ENCODE peak calls at places on chromosome 13, in six cellular contexts. One of them, this sample, is unnamed.

GRCh38 chr13:39263033-39263432 is 224.8 kb downstream of the NHLRC3 start:
- DNase-seq in transverse colon: peak
- DNase-seq in GM12878: peak
- DNase-seq in spleen: no peak
- DNase-seq in heart left ventricle: no peak
- DNase-seq in gastrocnemius medialis: no peak
- DNase-seq in this sample: peak

GRCh38 chr13:106340249-106340648 is 195.2 kb downstream of the EFNB2 start:
- DNase-seq in transverse colon: no peak
- DNase-seq in GM12878: no peak
- DNase-seq in spleen: no peak
- DNase-seq in heart left ventricle: no peak
- DNase-seq in gastrocnemius medialis: no peak
- DNase-seq in this sample: no peak

GRCh38 chr13:88840085-88840484 is 1168.9 kb downstream of the SLITRK5 start:
- DNase-seq in transverse colon: no peak
- DNase-seq in GM12878: no peak
- DNase-seq in spleen: no peak
- DNase-seq in heart left ventricle: no peak
- DNase-seq in gastrocnemius medialis: no peak
- DNase-seq in this sample: no peak

GRCh38 chr13:30744056-30744684 is 8.8 kb downstream of the ALOX5AP start:
- DNase-seq in transverse colon: peak
- DNase-seq in GM12878: peak
- DNase-seq in spleen: peak
- DNase-seq in heart left ventricle: no peak
- DNase-seq in gastrocnemius medialis: no peak
- DNase-seq in this sample: peak

GRCh38 chr13:105573134-105573533 is 962.3 kb downstream of the EFNB2 start:
- DNase-seq in transverse colon: no peak
- DNase-seq in GM12878: no peak
- DNase-seq in spleen: no peak
- DNase-seq in heart left ventricle: no peak
- DNase-seq in gastrocnemius medialis: no peak
- DNase-seq in this sample: no peak

GRCh38 chr13:78762825-78763224 is 103.9 kb upstream of the OBI1 start:
- DNase-seq in transverse colon: no peak
- DNase-seq in GM12878: no peak
- DNase-seq in spleen: no peak
- DNase-seq in heart left ventricle: no peak
- DNase-seq in gastrocnemius medialis: no peak
- DNase-seq in this sample: no peak

GRCh38 chr13:46149272-46150133 is 32.5 kb downstream of the LCP1 start:
- DNase-seq in transverse colon: no peak
- DNase-seq in GM12878: no peak
- DNase-seq in spleen: no peak
- DNase-seq in heart left ventricle: no peak
- DNase-seq in gastrocnemius medialis: no peak
- DNase-seq in this sample: no peak

GRCh38 chr13:101959016-101959415 is 442.8 kb downstream of the FGF14 start:
- DNase-seq in transverse colon: no peak
- DNase-seq in GM12878: no peak
- DNase-seq in spleen: no peak
- DNase-seq in heart left ventricle: peak
- DNase-seq in gastrocnemius medialis: no peak
- DNase-seq in this sample: no peak

GRCh38 chr13:28527629-28528028 is 32.7 kb upstream of the FLT1 start:
- DNase-seq in transverse colon: no peak
- DNase-seq in GM12878: no peak
- DNase-seq in spleen: peak
- DNase-seq in heart left ventricle: no peak
- DNase-seq in gastrocnemius medialis: no peak
- DNase-seq in this sample: no peak

GRCh38 chr13:51020600-51020999 is 90.5 kb downstream of the C13orf42 start:
- DNase-seq in transverse colon: no peak
- DNase-seq in GM12878: no peak
- DNase-seq in spleen: no peak
- DNase-seq in heart left ventricle: no peak
- DNase-seq in gastrocnemius medialis: no peak
- DNase-seq in this sample: no peak

GRCh38 chr13:84263354-84264069 is 381.2 kb upstream of the SLITRK1 start:
- DNase-seq in transverse colon: no peak
- DNase-seq in GM12878: peak
- DNase-seq in spleen: no peak
- DNase-seq in heart left ventricle: no peak
- DNase-seq in gastrocnemius medialis: no peak
- DNase-seq in this sample: no peak

GRCh38 chr13:79782541-79783216 is 301.7 kb downstream of the NDFIP2 start:
- DNase-seq in transverse colon: no peak
- DNase-seq in GM12878: no peak
- DNase-seq in spleen: peak
- DNase-seq in heart left ventricle: peak
- DNase-seq in gastrocnemius medialis: no peak
- DNase-seq in this sample: no peak

GRCh38 chr13:28679628-28680027 is 20.7 kb downstream of the POMP start:
- DNase-seq in transverse colon: no peak
- DNase-seq in GM12878: no peak
- DNase-seq in spleen: no peak
- DNase-seq in heart left ventricle: no peak
- DNase-seq in gastrocnemius medialis: no peak
- DNase-seq in this sample: no peak

GRCh38 chr13:110448230-110448629 is 113.3 kb downstream of the RAB20 start:
- DNase-seq in transverse colon: no peak
- DNase-seq in GM12878: no peak
- DNase-seq in spleen: no peak
- DNase-seq in heart left ventricle: no peak
- DNase-seq in gastrocnemius medialis: no peak
- DNase-seq in this sample: peak

GRCh38 chr13:43023244-43023931 is at the start of gene DNAJC15:
- DNase-seq in transverse colon: peak
- DNase-seq in GM12878: peak
- DNase-seq in spleen: peak
- DNase-seq in heart left ventricle: peak
- DNase-seq in gastrocnemius medialis: peak
- DNase-seq in this sample: no peak
- TF ChIP-seq POLR2A in transverse colon: peak
- TF ChIP-seq POLR2A in GM12878: peak
- TF ChIP-seq POLR2A in spleen: no peak
- TF ChIP-seq POLR2A in heart left ventricle: no peak
- TF ChIP-seq POLR2A in gastrocnemius medialis: peak
- TF ChIP-seq POLR2A in this sample: peak

GRCh38 chr13:112986470-112986869 is 17.5 kb downstream of the MCF2L start:
- DNase-seq in transverse colon: no peak
- DNase-seq in GM12878: no peak
- DNase-seq in spleen: no peak
- DNase-seq in heart left ventricle: no peak
- DNase-seq in gastrocnemius medialis: no peak
- DNase-seq in this sample: no peak

GRCh38 chr13:112983428-112984196 is 14.6 kb downstream of the MCF2L start:
- DNase-seq in transverse colon: peak
- DNase-seq in GM12878: no peak
- DNase-seq in spleen: no peak
- DNase-seq in heart left ventricle: no peak
- DNase-seq in gastrocnemius medialis: no peak
- DNase-seq in this sample: no peak

GRCh38 chr13:112984501-112984900 is 15.5 kb downstream of the MCF2L start:
- DNase-seq in transverse colon: no peak
- DNase-seq in GM12878: no peak
- DNase-seq in spleen: no peak
- DNase-seq in heart left ventricle: no peak
- DNase-seq in gastrocnemius medialis: no peak
- DNase-seq in this sample: no peak

GRCh38 chr13:112985803-112986408 is 16.9 kb downstream of the MCF2L start:
- DNase-seq in transverse colon: no peak
- DNase-seq in GM12878: no peak
- DNase-seq in spleen: no peak
- DNase-seq in heart left ventricle: no peak
- DNase-seq in gastrocnemius medialis: no peak
- DNase-seq in this sample: no peak

DNA sequence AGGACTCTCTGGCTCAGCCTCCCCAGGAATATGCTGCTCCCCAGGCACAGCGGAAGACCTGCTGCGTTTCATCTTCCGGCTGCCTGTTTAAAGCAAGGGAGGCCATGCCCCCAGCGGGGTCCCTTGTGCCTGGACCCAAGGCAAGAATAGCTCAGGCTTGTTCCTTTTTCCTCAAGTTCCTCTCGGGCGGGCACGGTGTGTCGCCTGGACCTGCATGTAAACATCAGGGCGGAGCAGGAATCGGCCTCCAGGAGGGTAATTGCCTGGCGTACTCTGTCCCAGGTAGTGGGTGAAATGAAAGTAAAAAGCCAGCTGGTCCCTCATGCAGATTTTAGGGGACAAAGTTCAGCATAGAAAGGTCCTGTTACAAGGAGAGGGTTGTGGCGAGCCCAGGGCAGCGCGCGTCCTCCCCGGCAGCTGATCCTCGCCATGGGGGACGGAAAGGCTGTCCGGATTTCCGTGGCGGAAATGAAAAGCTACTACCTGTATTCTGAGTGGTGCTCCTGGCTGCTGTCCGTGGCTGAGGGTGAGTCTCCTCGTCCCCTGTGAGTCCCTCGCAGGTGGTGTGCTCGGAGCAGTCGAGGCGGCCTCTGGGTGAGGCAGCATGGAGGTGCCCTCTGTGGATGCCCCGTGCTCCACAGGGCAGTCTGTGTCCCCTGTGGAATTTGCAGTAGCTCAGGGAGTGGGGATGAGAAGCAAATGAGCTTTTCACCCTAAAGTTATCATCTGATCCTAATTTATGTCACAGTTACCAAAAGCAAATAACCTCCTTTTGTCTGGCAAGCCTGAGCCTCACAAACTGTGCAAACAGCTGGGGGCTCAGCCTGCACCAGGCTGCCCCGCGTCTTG is 16.2 kb downstream of the MCF2L start:
- DNase-seq in transverse colon: peak
- DNase-seq in GM12878: no peak
- DNase-seq in spleen: no peak
- DNase-seq in heart left ventricle: no peak
- DNase-seq in gastrocnemius medialis: no peak
- DNase-seq in this sample: no peak
- TF ChIP-seq POLR2A in transverse colon: peak
- TF ChIP-seq POLR2A in GM12878: no peak
- TF ChIP-seq POLR2A in spleen: no peak
- TF ChIP-seq POLR2A in heart left ventricle: no peak
- TF ChIP-seq POLR2A in gastrocnemius medialis: no peak
- TF ChIP-seq POLR2A in this sample: no peak

GRCh38 chr13:47237571-47237970 is 340.7 kb upstream of the HTR2A start:
- DNase-seq in transverse colon: no peak
- DNase-seq in GM12878: no peak
- DNase-seq in spleen: no peak
- DNase-seq in heart left ventricle: no peak
- DNase-seq in gastrocnemius medialis: no peak
- DNase-seq in this sample: no peak

GRCh38 chr13:47232516-47232915 is 335.7 kb upstream of the HTR2A start:
- DNase-seq in transverse colon: no peak
- DNase-seq in GM12878: no peak
- DNase-seq in spleen: no peak
- DNase-seq in heart left ventricle: no peak
- DNase-seq in gastrocnemius medialis: no peak
- DNase-seq in this sample: no peak

GRCh38 chr13:47230155-47230554 is 333.3 kb upstream of the HTR2A start:
- DNase-seq in transverse colon: no peak
- DNase-seq in GM12878: no peak
- DNase-seq in spleen: no peak
- DNase-seq in heart left ventricle: no peak
- DNase-seq in gastrocnemius medialis: no peak
- DNase-seq in this sample: no peak

GRCh38 chr13:47239025-47239424 is 342.2 kb upstream of the HTR2A start:
- DNase-seq in transverse colon: no peak
- DNase-seq in GM12878: no peak
- DNase-seq in spleen: no peak
- DNase-seq in heart left ventricle: no peak
- DNase-seq in gastrocnemius medialis: no peak
- DNase-seq in this sample: no peak

DNA sequence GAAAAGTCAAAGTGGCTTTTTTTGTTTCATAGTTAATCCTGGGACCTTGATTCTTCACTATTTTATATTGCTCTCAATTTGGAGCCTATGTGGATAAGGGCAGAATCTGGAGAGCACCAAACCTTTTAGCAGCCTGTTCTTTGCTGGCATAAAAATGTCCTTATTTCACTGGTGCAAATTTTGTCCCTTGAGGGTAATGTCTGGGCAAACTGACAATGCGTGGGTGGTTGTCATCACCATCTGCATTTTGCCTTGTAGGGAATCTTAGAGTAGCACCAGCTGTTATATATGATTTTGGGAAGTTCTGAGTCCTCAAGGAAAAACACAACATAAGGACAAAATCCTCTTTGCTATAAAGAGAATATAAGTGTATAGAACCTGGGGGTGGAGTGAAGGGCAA is 336.9 kb upstream of the HTR2A start:
- DNase-seq in transverse colon: no peak
- DNase-seq in GM12878: no peak
- DNase-seq in spleen: no peak
- DNase-seq in heart left ventricle: no peak
- DNase-seq in gastrocnemius medialis: no peak
- DNase-seq in this sample: no peak
- TF ChIP-seq POLR2A in transverse colon: no peak
- TF ChIP-seq POLR2A in GM12878: no peak
- TF ChIP-seq POLR2A in spleen: no peak
- TF ChIP-seq POLR2A in heart left ventricle: no peak
- TF ChIP-seq POLR2A in gastrocnemius medialis: no peak
- TF ChIP-seq POLR2A in this sample: no peak

GRCh38 chr13:53060840-53061485 is 32.4 kb downstream of the OLFM4 start:
- DNase-seq in transverse colon: peak
- DNase-seq in GM12878: no peak
- DNase-seq in spleen: no peak
- DNase-seq in heart left ventricle: no peak
- DNase-seq in gastrocnemius medialis: no peak
- DNase-seq in this sample: no peak

GRCh38 chr13:53052675-53053074 is 24.1 kb downstream of the OLFM4 start:
- DNase-seq in transverse colon: no peak
- DNase-seq in GM12878: no peak
- DNase-seq in spleen: no peak
- DNase-seq in heart left ventricle: no peak
- DNase-seq in gastrocnemius medialis: no peak
- DNase-seq in this sample: no peak

GRCh38 chr13:53054569-53054968 is 26.0 kb downstream of the OLFM4 start:
- DNase-seq in transverse colon: no peak
- DNase-seq in GM12878: no peak
- DNase-seq in spleen: no peak
- DNase-seq in heart left ventricle: no peak
- DNase-seq in gastrocnemius medialis: peak
- DNase-seq in this sample: no peak

DNA sequence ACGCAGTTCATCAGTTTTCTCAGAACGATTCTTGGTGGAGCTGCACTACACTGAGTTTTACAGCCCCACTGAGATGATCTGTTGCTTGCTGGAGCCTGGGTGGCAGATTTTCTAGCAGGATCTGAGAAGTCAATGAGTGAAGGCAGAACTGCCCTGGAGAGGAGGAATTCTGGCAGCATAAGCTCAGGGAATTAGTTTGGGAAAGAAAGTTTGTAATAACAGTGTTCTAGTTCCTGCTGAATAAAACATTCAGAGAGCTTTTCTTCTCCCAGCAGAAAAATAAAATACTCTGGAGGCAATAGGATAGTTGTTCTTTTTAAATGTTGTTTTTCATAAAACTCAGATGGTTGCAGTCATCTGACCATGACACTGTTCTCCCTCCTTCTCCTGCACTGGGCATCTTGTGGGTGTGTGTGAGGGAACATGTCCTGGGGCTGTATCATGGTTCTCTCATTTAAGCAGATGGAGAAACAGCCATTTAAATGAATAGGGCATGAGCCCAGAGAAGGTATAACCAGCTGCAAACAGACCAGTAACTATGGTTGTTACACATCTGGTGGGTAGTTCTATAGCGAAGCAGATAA is 29.6 kb downstream of the OLFM4 start:
- DNase-seq in transverse colon: no peak
- DNase-seq in GM12878: no peak
- DNase-seq in spleen: no peak
- DNase-seq in heart left ventricle: no peak
- DNase-seq in gastrocnemius medialis: no peak
- DNase-seq in this sample: no peak
- TF ChIP-seq POLR2A in transverse colon: no peak
- TF ChIP-seq POLR2A in GM12878: no peak
- TF ChIP-seq POLR2A in spleen: no peak
- TF ChIP-seq POLR2A in heart left ventricle: no peak
- TF ChIP-seq POLR2A in gastrocnemius medialis: no peak
- TF ChIP-seq POLR2A in this sample: no peak

This sample was measured in H54.